ENCODE peak calls at places on chromosomes 11 and 22, in six cellular contexts. Q is A549, Y is K562, S is IMR-90, N is HepG2, M is GM12878. G is an unnamed sample.

GRCh38 chr11:44680982-44681597 is 45.7 kb upstream of the TSPAN18 start:
- DNase-seq in Y (no peak), M (no peak), N (no peak), S (no peak), Q (no peak), G (no peak)

GRCh38 chr11:72615329-72615728 is 58.9 kb downstream of the PDE2A start:
- DNase-seq in Y (no peak), S (no peak), N (no peak), M (no peak), Q (no peak), G (no peak)

GRCh38 chr11:59427068-59427382 is 812 bp upstream of the OR5A2 start:
- DNase-seq in M (no peak), Y (no peak), S (no peak), Q (no peak), N (no peak), G (no peak)

GRCh38 chr11:132024587-132025295 is 654.3 kb downstream of the NTM start:
- DNase-seq in Y (no peak), M (peak), S (peak), Q (no peak), N (no peak), G (no peak)

GRCh38 chr11:69444381-69445130 is 36.9 kb upstream of the LINC01488 start:
- DNase-seq in S (peak), Y (peak), Q (no peak), N (peak), M (no peak), G (no peak)

GRCh38 chr22:18991828-18992442 is 55.8 kb upstream of the PRODH start:
- DNase-seq in Q (no peak), N (no peak), M (no peak), S (no peak), Y (no peak), G (no peak)

GRCh38 chr11:101241160-101241795 is 111.7 kb upstream of the PGR start:
- DNase-seq in S (no peak), N (no peak), Q (no peak), M (no peak), Y (no peak), G (no peak)

GRCh38 chr11:91091564-91091963 is 868.7 kb upstream of the CHORDC1 start:
- DNase-seq in M (no peak), Q (no peak), N (no peak), S (no peak), Y (no peak), G (no peak)

GRCh38 chr11:834371-835316 is 1.9 kb downstream of the CD151 start:
- DNase-seq in S (peak), Y (no peak), Q (peak), N (no peak), M (no peak), G (no peak)

GRCh38 chr22:44697423-44698179 is 4.4 kb upstream of the PRR5 start:
- DNase-seq in Q (peak), M (no peak), N (peak), S (peak), Y (peak), G (peak)

GRCh38 chr11:134510641-134511040 is 98.6 kb upstream of the B3GAT1 start:
- DNase-seq in N (no peak), Q (no peak), S (no peak), Y (no peak), M (no peak), G (no peak)

GRCh38 chr11:126163074-126163700 is 48.3 kb downstream of the RPUSD4 start:
- DNase-seq in Y (no peak), M (no peak), N (peak), S (peak), Q (no peak), G (no peak)

GRCh38 chr11:104036603-104037394 is at the start of gene DDI1:
- DNase-seq in N (no peak), Q (no peak), S (no peak), M (no peak), Y (no peak), G (no peak)

GRCh38 chr11:132908017-132908810 is 624.1 kb downstream of the OPCML start:
- DNase-seq in Y (no peak), Q (no peak), N (no peak), M (no peak), S (no peak), G (no peak)

GRCh38 chr11:22341582-22341919 is 3.4 kb downstream of the SLC17A6 start:
- DNase-seq in Y (no peak), M (no peak), S (no peak), N (no peak), Q (no peak), G (no peak)

GRCh38 chr11:85946221-85946620 is 91.0 kb downstream of the CCDC83 start:
- DNase-seq in Q (no peak), M (no peak), S (peak), Y (no peak), N (peak), G (no peak)

GRCh38 chr11:32602657-32603410 is 19.2 kb downstream of the EIF3M start:
- DNase-seq in S (peak), Y (no peak), M (no peak), N (no peak), Q (no peak), G (no peak)

GRCh38 chr22:25120761-25121212 is 78.9 kb upstream of the CRYBB3 start:
- DNase-seq in N (peak), S (no peak), Y (no peak), M (no peak), Q (no peak), G (no peak)

GRCh38 chr22:48778308-48779195 is 1049.1 kb downstream of the BRD1 start:
- DNase-seq in M (no peak), Y (no peak), S (no peak), Q (no peak), N (no peak), G (no peak)

GRCh38 chr11:14107071-14107470 is 144.5 kb downstream of the SPON1 start:
- DNase-seq in Y (no peak), N (no peak), S (no peak), M (no peak), Q (no peak), G (no peak)

GRCh38 chr22:32217465-32217864 is 12.6 kb upstream of the RFPL2 start:
- DNase-seq in Q (no peak), M (no peak), N (no peak), Y (no peak), S (no peak), G (no peak)

GRCh38 chr11:64859542-64860414 is 15.3 kb upstream of the CDC42BPG start:
- DNase-seq in M (peak), S (no peak), Q (no peak), N (no peak), Y (no peak), G (no peak)

GRCh38 chr11:85752890-85753581 is 57.9 kb downstream of the SYTL2 start:
- DNase-seq in S (no peak), N (no peak), Y (no peak), Q (no peak), M (no peak), G (no peak)

GRCh38 chr11:75264971-75265370 is 24.4 kb downstream of the TPBGL start:
- DNase-seq in Y (no peak), N (no peak), Q (no peak), S (no peak), M (no peak), G (no peak)

GRCh38 chr11:116697011-116697410 is 75.8 kb downstream of the BUD13 start:
- DNase-seq in M (no peak), Q (no peak), N (no peak), S (no peak), Y (no peak), G (no peak)

GRCh38 chr11:76410771-76411423 is 29.8 kb downstream of the GVQW3 start:
- DNase-seq in M (no peak), S (no peak), Y (no peak), N (no peak), Q (no peak), G (no peak)

GRCh38 chr11:116473236-116473769 is 299.5 kb downstream of the BUD13 start:
- DNase-seq in Y (no peak), M (no peak), Q (no peak), S (no peak), N (no peak), G (no peak)

GRCh38 chr22:37169412-37169811 is 18.6 kb downstream of the C1QTNF6 start:
- DNase-seq in Y (no peak), Q (no peak), S (no peak), N (no peak), M (no peak), G (no peak)

GRCh38 chr11:19992162-19992561 is 168.1 kb downstream of the DBX1 start:
- DNase-seq in M (no peak), Q (no peak), S (no peak), Y (no peak), N (no peak), G (no peak)

GRCh38 chr11:37710031-37710430 is 1112.0 kb upstream of the RAG2 start:
- DNase-seq in M (no peak), S (peak), Q (no peak), N (no peak), Y (no peak), G (no peak)

GRCh38 chr11:65789230-65790103 is 2.6 kb downstream of the OVOL1 start:
- DNase-seq in S (no peak), N (no peak), Y (no peak), Q (no peak), M (no peak), G (no peak)

GRCh38 chr11:47616726-47617416 is 22.7 kb upstream of the C1QTNF4 start:
- DNase-seq in M (no peak), Y (peak), N (peak), Q (peak), S (peak), G (peak)

DNA sequence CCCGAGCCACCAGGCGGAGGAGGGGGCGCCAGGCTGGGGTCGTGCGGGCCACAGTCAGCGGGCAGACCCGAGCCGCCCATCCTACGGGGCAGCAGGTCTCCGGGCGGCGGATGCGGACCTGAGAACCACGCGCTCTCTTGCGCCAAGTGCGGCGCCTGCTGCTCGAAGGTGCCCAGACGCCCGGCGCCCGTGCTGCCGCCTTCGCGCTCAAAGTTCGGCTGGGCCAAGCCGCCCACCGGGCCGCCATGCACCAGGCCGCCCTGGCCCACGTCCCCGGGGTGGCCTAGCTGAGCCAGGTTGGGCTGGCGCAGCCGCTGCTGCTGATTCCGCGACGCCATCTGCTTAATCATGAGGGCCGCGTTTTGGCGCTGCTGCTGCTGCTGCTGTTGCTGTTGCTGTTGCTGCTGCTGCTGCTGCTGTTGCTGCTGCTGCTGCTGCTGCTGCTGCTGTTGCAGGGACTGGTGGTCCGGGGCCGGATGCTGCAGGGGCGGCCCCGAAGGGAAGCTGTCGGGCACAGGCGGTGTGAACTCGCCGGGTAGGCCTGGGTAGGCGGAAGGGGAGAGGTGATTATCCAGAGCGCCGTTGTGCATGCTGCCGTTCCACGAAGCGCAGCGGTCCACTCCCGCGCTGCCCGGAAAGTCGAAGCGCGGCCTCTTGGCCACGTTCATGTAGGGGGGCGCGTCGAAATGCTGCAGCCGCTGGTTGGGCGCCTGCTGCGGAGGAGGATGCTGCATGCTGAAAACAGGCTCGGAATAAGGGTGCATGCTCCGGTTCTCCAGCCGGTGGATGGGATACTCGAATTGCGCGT is 2.8 kb downstream of the MN1 start:
- DNase-seq in Q (no peak), M (no peak), S (no peak), N (no peak), Y (no peak), G (no peak)
- TF ChIP-seq BHLHE40 in Q (no peak), M (no peak), S (no peak), N (no peak), Y (no peak), G (no peak)

DNA sequence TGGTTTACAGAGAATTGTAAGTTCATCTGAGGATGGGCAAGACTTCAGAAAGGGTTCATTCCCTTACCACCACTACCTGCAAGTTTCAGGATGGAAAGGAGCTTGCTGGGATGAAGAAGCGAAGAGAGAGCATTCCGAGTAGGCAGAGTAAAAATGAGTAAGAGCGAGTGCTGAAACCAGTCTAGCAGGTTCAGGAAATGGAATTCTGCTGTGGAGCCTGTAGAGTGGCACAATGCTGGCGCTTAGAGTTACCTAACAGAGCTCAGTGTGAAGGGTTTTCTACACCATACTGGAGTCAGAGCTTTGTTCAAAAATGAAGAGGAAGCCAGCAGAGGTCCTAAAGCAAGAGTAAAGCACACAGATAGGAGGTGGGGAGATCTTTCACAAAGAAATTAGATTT is 179.2 kb upstream of the ZC3H12C start:
- DNase-seq in Y (no peak), N (no peak), M (no peak), Q (no peak), S (no peak), G (no peak)
- TF ChIP-seq BHLHE40 in Y (no peak), N (no peak), M (no peak), Q (no peak), S (no peak), G (no peak)

GRCh38 chr11:118618991-118619375 is 11.6 kb downstream of the PHLDB1 start:
- DNase-seq in S (peak), M (no peak), N (no peak), Y (no peak), Q (no peak), G (no peak)
- TF ChIP-seq BHLHE40 in S (no peak), M (no peak), N (no peak), Y (no peak), Q (no peak), G (no peak)

GRCh38 chr11:62392944-62393628 is 25.7 kb upstream of the SCGB1A1 start:
- DNase-seq in M (no peak), Y (peak), S (no peak), N (peak), Q (peak), G (no peak)
- TF ChIP-seq BHLHE40 in M (no peak), Y (no peak), S (no peak), N (no peak), Q (no peak), G (no peak)

GRCh38 chr11:120124355-120124754 is 13.6 kb downstream of the TRIM29 start:
- DNase-seq in N (no peak), M (no peak), S (no peak), Y (no peak), Q (no peak), G (no peak)
- TF ChIP-seq BHLHE40 in N (no peak), M (no peak), S (no peak), Y (no peak), Q (no peak), G (no peak)